ENCODE peak calls at places on chromosomes 16 and 17, in eight cellular contexts. K is GM12878, A is fibroblast of lung, V is H9, Y is MM.1S, W is GM23248, Z is IMR-90, D is mesendoderm. F is an unnamed sample.

GRCh38 chr17:34375598-34375997 is 12.6 kb upstream of the CCL1 start:
- DNase-seq in K (no peak), A (no peak), V (peak; percentile 12), Y (no peak), W (no peak), Z (no peak), D (no peak), F (no peak)

GRCh38 chr16:67881557-67882220 is 3.0 kb upstream of the NRN1L start:
- DNase-seq in K (no peak), A (no peak), V (no peak), Y (no peak), W (no peak), Z (no peak), D (no peak), F (no peak)

GRCh38 chr16:49337814-49338350 is 35.7 kb upstream of the C16orf78 start:
- DNase-seq in K (no peak), A (no peak), V (no peak), Y (no peak), W (no peak), Z (no peak), D (peak; percentile 37), F (no peak)

GRCh38 chr17:7557825-7558543 is 566 bp upstream of the TNFSF13 start:
- DNase-seq in K (no peak), A (peak; percentile 72), V (peak; percentile 93), Y (peak; percentile 80), W (peak; percentile 75), Z (peak; percentile 49), D (peak; percentile 74), F (no peak)

GRCh38 chr17:1087381-1088241 is 90.7 kb downstream of the TIMM22 start:
- DNase-seq in K (no peak), A (peak; percentile 59), V (peak; percentile 89), Y (no peak), W (peak; percentile 67), Z (no peak), D (peak; percentile 67), F (peak; percentile 65)

GRCh38 chr16:53071748-53072301 is 17.0 kb downstream of the CHD9 start:
- DNase-seq in K (no peak), A (peak; percentile 28), V (no peak), Y (no peak), W (no peak), Z (no peak), D (no peak), F (no peak)

GRCh38 chr16:80029706-80030481 is 429.4 kb upstream of the MAF start:
- DNase-seq in K (no peak), A (no peak), V (no peak), Y (no peak), W (no peak), Z (no peak), D (peak; percentile 77), F (no peak)

GRCh38 chr16:11084484-11085024 is 140.2 kb downstream of the CLEC16A start:
- DNase-seq in K (no peak), A (peak; percentile 93), V (no peak), Y (no peak), W (peak; percentile 88), Z (peak; percentile 97), D (no peak), F (peak; percentile 75)

GRCh38 chr17:79557724-79558572 is 52.9 kb downstream of the RBFOX3 start:
- DNase-seq in K (no peak), A (no peak), V (no peak), Y (no peak), W (no peak), Z (no peak), D (no peak), F (no peak)

GRCh38 chr17:2906907-2907306 is 110.7 kb downstream of the RAP1GAP2 start:
- DNase-seq in K (no peak), A (no peak), V (peak; percentile 27), Y (no peak), W (no peak), Z (no peak), D (peak; percentile 52), F (no peak)

GRCh38 chr17:34051046-34051445 is 204.0 kb upstream of the CCL2 start:
- DNase-seq in K (no peak), A (no peak), V (no peak), Y (no peak), W (no peak), Z (no peak), D (peak; percentile 13), F (no peak)

GRCh38 chr17:7014995-7015586 is 2.7 kb downstream of the RNASEK start:
- DNase-seq in K (peak; percentile 54), A (peak; percentile 69), V (no peak), Y (peak; percentile 88), W (peak; percentile 81), Z (peak; percentile 66), D (peak; percentile 42), F (peak; percentile 73)

GRCh38 chr16:89324056-89325010 is 106.8 kb downstream of the ZNF778 start:
- DNase-seq in K (peak; percentile 90), A (peak; percentile 97), V (no peak), Y (no peak), W (peak; percentile 83), Z (peak; percentile 92), D (no peak), F (no peak)

GRCh38 chr16:89320717-89321501 is 103.4 kb downstream of the ZNF778 start:
- DNase-seq in K (no peak), A (peak; percentile 75), V (peak; percentile 75), Y (no peak), W (peak; percentile 32), Z (peak; percentile 61), D (peak; percentile 67), F (no peak)

GRCh38 chr16:89325861-89326471 is 108.5 kb downstream of the ZNF778 start:
- DNase-seq in K (no peak), A (peak; percentile 82), V (no peak), Y (peak; percentile 61), W (peak; percentile 92), Z (peak; percentile 93), D (no peak), F (peak; percentile 86)

GRCh38 chr16:89322381-89323119 is 105.0 kb downstream of the ZNF778 start:
- DNase-seq in K (no peak), A (peak; percentile 77), V (peak; percentile 84), Y (no peak), W (peak; percentile 91), Z (peak; percentile 82), D (peak; percentile 95), F (peak; percentile 86)

GRCh38 chr16:89323120-89323960 is 105.8 kb downstream of the ZNF778 start:
- DNase-seq in K (no peak), A (no peak), V (no peak), Y (no peak), W (no peak), Z (no peak), D (no peak), F (no peak)
- H3K4me1 ChIP-seq in K (peaks cover 67% of the 10 kb centered on the region), A (peaks cover 56% of the 10 kb centered on the region), V (peaks cover 14% of the 10 kb centered on the region), Y (peaks cover 32% of the 10 kb centered on the region), W (peaks cover 86% of the 10 kb centered on the region), Z (peaks cover 63% of the 10 kb centered on the region), D (peaks cover 28% of the 10 kb centered on the region), F (peaks cover 77% of the 10 kb centered on the region)

GRCh38 chr17:58668598-58668935 is 23.3 kb downstream of the TEX14 start:
- DNase-seq in K (no peak), A (no peak), V (no peak), Y (no peak), W (no peak), Z (no peak), D (no peak), F (no peak)
- H3K9ac ChIP-seq in K (no peak overlapping the region), A (no peak overlapping the region), V (no peak overlapping the region), Y (no peak overlapping the region), W (no peak overlapping the region), Z (no peak overlapping the region), D (no peak overlapping the region), F (no peak overlapping the region)

GRCh38 chr17:81292450-81292849 is 2.7 kb downstream of the SLC38A10 start:
- DNase-seq in K (no peak), A (no peak), V (no peak), Y (no peak), W (no peak), Z (no peak), D (no peak), F (no peak)

GRCh38 chr17:81294512-81295030 is 536 bp downstream of the SLC38A10 start:
- DNase-seq in K (no peak), A (peak; percentile 15), V (no peak), Y (no peak), W (peak; percentile 64), Z (peak; percentile 9), D (no peak), F (peak; percentile 60)

GRCh38 chr17:81289627-81290026 is 5.5 kb downstream of the SLC38A10 start:
- DNase-seq in K (no peak), A (no peak), V (no peak), Y (no peak), W (no peak), Z (no peak), D (no peak), F (no peak)

GRCh38 chr17:81290230-81290629 is 4.9 kb downstream of the SLC38A10 start:
- DNase-seq in K (no peak), A (no peak), V (no peak), Y (no peak), W (no peak), Z (no peak), D (no peak), F (no peak)

GRCh38 chr17:81291662-81292061 is 3.4 kb downstream of the SLC38A10 start:
- DNase-seq in K (no peak), A (peak; percentile 27), V (peak; percentile 83), Y (peak; percentile 32), W (peak; percentile 78), Z (peak; percentile 25), D (peak; percentile 65), F (peak; percentile 46)
- H3K4me1 ChIP-seq in K (peaks cover 6% of the 10 kb centered on the region), A (peaks cover 4% of the 10 kb centered on the region), V (no peaks in the 10 kb centered on the region), Y (no peaks in the 10 kb centered on the region), W (peaks cover 17% of the 10 kb centered on the region), Z (peaks cover 4% of the 10 kb centered on the region), D (peaks cover 3% of the 10 kb centered on the region), F (peaks cover 25% of the 10 kb centered on the region)

GRCh38 chr16:1918312-1918889 is at the start of gene HS3ST6:
- DNase-seq in K (no peak), A (no peak), V (no peak), Y (no peak), W (no peak), Z (no peak), D (no peak), F (peak; percentile 11)

GRCh38 chr16:1917665-1918111 is 527 bp downstream of the HS3ST6 start:
- DNase-seq in K (no peak), A (no peak), V (no peak), Y (no peak), W (no peak), Z (no peak), D (no peak), F (no peak)

GRCh38 chr16:1916654-1916990 is 1.6 kb downstream of the HS3ST6 start:
- DNase-seq in K (no peak), A (no peak), V (no peak), Y (no peak), W (no peak), Z (no peak), D (peak; percentile 52), F (no peak)

GRCh38 chr16:1915732-1916653 is 2.2 kb downstream of the HS3ST6 start:
- DNase-seq in K (no peak), A (no peak), V (no peak), Y (no peak), W (no peak), Z (no peak), D (no peak), F (no peak)

DNA sequence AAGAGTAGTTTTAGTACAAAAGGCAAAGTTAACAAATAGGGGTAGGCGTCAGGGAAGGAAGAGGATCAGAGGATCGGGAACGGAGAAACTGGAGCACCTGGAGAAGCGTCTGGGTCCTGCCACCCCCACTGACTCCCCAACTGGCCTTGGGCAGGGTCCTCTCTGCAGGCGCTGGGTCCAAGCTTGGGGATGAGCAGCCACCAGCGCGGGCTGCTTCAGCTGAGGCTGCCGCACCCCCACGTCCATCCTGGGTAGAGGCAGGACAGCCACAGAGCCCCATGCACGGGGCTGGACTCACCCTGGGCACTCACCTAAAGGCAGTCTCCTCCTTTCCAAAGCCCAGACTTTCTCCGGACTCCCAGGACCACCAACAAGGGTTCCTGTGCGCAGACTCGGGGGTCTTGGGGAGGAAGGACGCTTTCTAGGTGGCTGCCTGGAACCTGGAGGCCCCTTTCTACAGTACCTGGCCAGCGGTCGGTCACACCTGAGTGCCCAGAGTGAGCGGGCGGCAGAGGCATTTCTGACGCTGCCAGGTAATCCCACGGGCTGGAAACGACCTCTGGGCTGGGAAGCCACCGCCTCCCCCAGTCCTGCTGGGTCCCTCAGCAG is 1.1 kb downstream of the HS3ST6 start:
- DNase-seq in K (no peak), A (no peak), V (no peak), Y (no peak), W (no peak), Z (no peak), D (no peak), F (no peak)
- H3K9ac ChIP-seq in K (no peak overlapping the region), A (no peak overlapping the region), V (no peak overlapping the region), Y (no peak overlapping the region), W (no peak overlapping the region), Z (no peak overlapping the region), D (no peak overlapping the region), F (no peak overlapping the region)